ENCODE peak calls at places on chromosomes 1 and 21, in eight cellular contexts. One of them, this sample, is unnamed.

GRCh38 chr1:241848680-241849344 is 808 bp downstream of the EXO1 start:
- DNase-seq in amniotic stem cell: no peak
- DNase-seq in body of pancreas: no peak
- DNase-seq in effector memory CD4-positive, alpha-beta T cell: no peak
- DNase-seq in HEK293T: no peak
- DNase-seq in stimulated activated CD8-positive, alpha-beta memory T cell treated with anti-CD3 and anti-CD28 coated beads, Interleukin-15, amount 100 ng/mL, for 24 hours: no peak
- DNase-seq in heart left ventricle: no peak
- DNase-seq in choroid plexus epithelial cell: no peak
- DNase-seq in this sample: no peak

GRCh38 chr1:50333595-50333974 is 89.7 kb downstream of the DMRTA2 start:
- DNase-seq in amniotic stem cell: no peak
- DNase-seq in body of pancreas: peak
- DNase-seq in effector memory CD4-positive, alpha-beta T cell: no peak
- DNase-seq in HEK293T: peak
- DNase-seq in stimulated activated CD8-positive, alpha-beta memory T cell treated with anti-CD3 and anti-CD28 coated beads, Interleukin-15, amount 100 ng/mL, for 24 hours: peak
- DNase-seq in heart left ventricle: peak
- DNase-seq in choroid plexus epithelial cell: peak
- DNase-seq in this sample: peak

GRCh38 chr21:39869141-39869818 is 2.0 kb downstream of the PCP4 start:
- DNase-seq in amniotic stem cell: no peak
- DNase-seq in body of pancreas: no peak
- DNase-seq in effector memory CD4-positive, alpha-beta T cell: no peak
- DNase-seq in HEK293T: no peak
- DNase-seq in stimulated activated CD8-positive, alpha-beta memory T cell treated with anti-CD3 and anti-CD28 coated beads, Interleukin-15, amount 100 ng/mL, for 24 hours: no peak
- DNase-seq in heart left ventricle: no peak
- DNase-seq in choroid plexus epithelial cell: no peak
- DNase-seq in this sample: no peak

GRCh38 chr1:20640183-20640597 is 6.9 kb downstream of the PINK1 start:
- DNase-seq in amniotic stem cell: peak
- DNase-seq in body of pancreas: peak
- DNase-seq in effector memory CD4-positive, alpha-beta T cell: peak
- DNase-seq in HEK293T: peak
- DNase-seq in stimulated activated CD8-positive, alpha-beta memory T cell treated with anti-CD3 and anti-CD28 coated beads, Interleukin-15, amount 100 ng/mL, for 24 hours: no peak
- DNase-seq in heart left ventricle: no peak
- DNase-seq in choroid plexus epithelial cell: peak
- DNase-seq in this sample: no peak

GRCh38 chr1:243325305-243325890 is 69.6 kb downstream of the SDCCAG8 start:
- DNase-seq in amniotic stem cell: peak
- DNase-seq in body of pancreas: peak
- DNase-seq in effector memory CD4-positive, alpha-beta T cell: no peak
- DNase-seq in HEK293T: peak
- DNase-seq in stimulated activated CD8-positive, alpha-beta memory T cell treated with anti-CD3 and anti-CD28 coated beads, Interleukin-15, amount 100 ng/mL, for 24 hours: no peak
- DNase-seq in heart left ventricle: no peak
- DNase-seq in choroid plexus epithelial cell: peak
- DNase-seq in this sample: no peak

GRCh38 chr1:85836736-85837135 is 128.5 kb upstream of the ZNHIT6 start:
- DNase-seq in amniotic stem cell: no peak
- DNase-seq in body of pancreas: no peak
- DNase-seq in effector memory CD4-positive, alpha-beta T cell: no peak
- DNase-seq in HEK293T: no peak
- DNase-seq in stimulated activated CD8-positive, alpha-beta memory T cell treated with anti-CD3 and anti-CD28 coated beads, Interleukin-15, amount 100 ng/mL, for 24 hours: no peak
- DNase-seq in heart left ventricle: no peak
- DNase-seq in choroid plexus epithelial cell: no peak
- DNase-seq in this sample: no peak

GRCh38 chr1:220511785-220512184 is 16.2 kb upstream of the MARK1 start:
- DNase-seq in amniotic stem cell: no peak
- DNase-seq in body of pancreas: no peak
- DNase-seq in effector memory CD4-positive, alpha-beta T cell: no peak
- DNase-seq in HEK293T: peak
- DNase-seq in stimulated activated CD8-positive, alpha-beta memory T cell treated with anti-CD3 and anti-CD28 coated beads, Interleukin-15, amount 100 ng/mL, for 24 hours: no peak
- DNase-seq in heart left ventricle: peak
- DNase-seq in choroid plexus epithelial cell: no peak
- DNase-seq in this sample: no peak

GRCh38 chr21:41247561-41247968 is 69.0 kb upstream of the FAM3B start:
- DNase-seq in amniotic stem cell: no peak
- DNase-seq in body of pancreas: peak
- DNase-seq in effector memory CD4-positive, alpha-beta T cell: no peak
- DNase-seq in HEK293T: no peak
- DNase-seq in stimulated activated CD8-positive, alpha-beta memory T cell treated with anti-CD3 and anti-CD28 coated beads, Interleukin-15, amount 100 ng/mL, for 24 hours: no peak
- DNase-seq in heart left ventricle: no peak
- DNase-seq in choroid plexus epithelial cell: peak
- DNase-seq in this sample: peak

This sample was measured in right cardiac atrium.